ENCODE peak calls at places on chromosomes 7 and 10, in six cellular contexts. One of them, this sample, is unnamed.

GRCh38 chr7:132402751-132403245 is 173.5 kb downstream of the PLXNA4 start:
- DNase-seq in tibial nerve: no peak
- DNase-seq in CD8-positive, alpha-beta T cell: no peak
- DNase-seq in brain microvascular endothelial cell: no peak
- DNase-seq in lower lobe of right lung: no peak
- DNase-seq in foreskin fibroblast: peak
- DNase-seq in this sample: no peak

GRCh38 chr10:69481280-69481679 is 30.0 kb downstream of the TSPAN15 start:
- DNase-seq in tibial nerve: no peak
- DNase-seq in CD8-positive, alpha-beta T cell: no peak
- DNase-seq in brain microvascular endothelial cell: no peak
- DNase-seq in lower lobe of right lung: no peak
- DNase-seq in foreskin fibroblast: no peak
- DNase-seq in this sample: no peak

GRCh38 chr7:154765118-154765517 is 237.8 kb downstream of the PAXIP1 start:
- DNase-seq in tibial nerve: no peak
- DNase-seq in CD8-positive, alpha-beta T cell: no peak
- DNase-seq in brain microvascular endothelial cell: no peak
- DNase-seq in lower lobe of right lung: no peak
- DNase-seq in foreskin fibroblast: no peak
- DNase-seq in this sample: no peak

GRCh38 chr7:81161459-81162075 is 242.7 kb upstream of the SEMA3C start:
- DNase-seq in tibial nerve: no peak
- DNase-seq in CD8-positive, alpha-beta T cell: no peak
- DNase-seq in brain microvascular endothelial cell: peak
- DNase-seq in lower lobe of right lung: no peak
- DNase-seq in foreskin fibroblast: peak
- DNase-seq in this sample: no peak

GRCh38 chr7:16921644-16922257 is 40.0 kb upstream of the AGR3 start:
- DNase-seq in tibial nerve: no peak
- DNase-seq in CD8-positive, alpha-beta T cell: no peak
- DNase-seq in brain microvascular endothelial cell: no peak
- DNase-seq in lower lobe of right lung: no peak
- DNase-seq in foreskin fibroblast: no peak
- DNase-seq in this sample: no peak

GRCh38 chr7:155559519-155560108 is 13.3 kb upstream of the CNPY1 start:
- DNase-seq in tibial nerve: no peak
- DNase-seq in CD8-positive, alpha-beta T cell: no peak
- DNase-seq in brain microvascular endothelial cell: no peak
- DNase-seq in lower lobe of right lung: no peak
- DNase-seq in foreskin fibroblast: no peak
- DNase-seq in this sample: no peak

GRCh38 chr7:49852619-49853462 is 79.4 kb downstream of the VWC2 start:
- DNase-seq in tibial nerve: no peak
- DNase-seq in CD8-positive, alpha-beta T cell: no peak
- DNase-seq in brain microvascular endothelial cell: peak
- DNase-seq in lower lobe of right lung: no peak
- DNase-seq in foreskin fibroblast: peak
- DNase-seq in this sample: peak

GRCh38 chr7:98086231-98086855 is 20.3 kb upstream of the LMTK2 start:
- DNase-seq in tibial nerve: no peak
- DNase-seq in CD8-positive, alpha-beta T cell: no peak
- DNase-seq in brain microvascular endothelial cell: no peak
- DNase-seq in lower lobe of right lung: no peak
- DNase-seq in foreskin fibroblast: no peak
- DNase-seq in this sample: no peak

GRCh38 chr7:65840446-65840845 is 32.4 kb upstream of the VKORC1L1 start:
- DNase-seq in tibial nerve: no peak
- DNase-seq in CD8-positive, alpha-beta T cell: no peak
- DNase-seq in brain microvascular endothelial cell: no peak
- DNase-seq in lower lobe of right lung: no peak
- DNase-seq in foreskin fibroblast: no peak
- DNase-seq in this sample: no peak

GRCh38 chr7:17318146-17318545 is 19.7 kb downstream of the AHR start:
- DNase-seq in tibial nerve: no peak
- DNase-seq in CD8-positive, alpha-beta T cell: no peak
- DNase-seq in brain microvascular endothelial cell: peak
- DNase-seq in lower lobe of right lung: no peak
- DNase-seq in foreskin fibroblast: peak
- DNase-seq in this sample: no peak

GRCh38 chr7:142797799-142798377 is 27.1 kb downstream of the PRSS2 start:
- DNase-seq in tibial nerve: no peak
- DNase-seq in CD8-positive, alpha-beta T cell: no peak
- DNase-seq in brain microvascular endothelial cell: no peak
- DNase-seq in lower lobe of right lung: no peak
- DNase-seq in foreskin fibroblast: peak
- DNase-seq in this sample: peak

GRCh38 chr7:127791790-127792189 is 139.8 kb downstream of the SND1 start:
- DNase-seq in tibial nerve: no peak
- DNase-seq in CD8-positive, alpha-beta T cell: no peak
- DNase-seq in brain microvascular endothelial cell: no peak
- DNase-seq in lower lobe of right lung: no peak
- DNase-seq in foreskin fibroblast: peak
- DNase-seq in this sample: no peak

GRCh38 chr10:33291053-33291592 is 43.3 kb downstream of the NRP1 start:
- DNase-seq in tibial nerve: no peak
- DNase-seq in CD8-positive, alpha-beta T cell: no peak
- DNase-seq in brain microvascular endothelial cell: peak
- DNase-seq in lower lobe of right lung: no peak
- DNase-seq in foreskin fibroblast: peak
- DNase-seq in this sample: no peak

GRCh38 chr10:33190406-33190805 is 144.1 kb downstream of the NRP1 start:
- DNase-seq in tibial nerve: no peak
- DNase-seq in CD8-positive, alpha-beta T cell: no peak
- DNase-seq in brain microvascular endothelial cell: no peak
- DNase-seq in lower lobe of right lung: no peak
- DNase-seq in foreskin fibroblast: no peak
- DNase-seq in this sample: no peak

GRCh38 chr10:102399217-102400021 is 3.9 kb downstream of the NFKB2 start:
- DNase-seq in tibial nerve: peak
- DNase-seq in CD8-positive, alpha-beta T cell: peak
- DNase-seq in brain microvascular endothelial cell: peak
- DNase-seq in lower lobe of right lung: peak
- DNase-seq in foreskin fibroblast: peak
- DNase-seq in this sample: peak

GRCh38 chr7:127927339-127927679 is 103.9 kb downstream of the LRRC4 start:
- DNase-seq in tibial nerve: no peak
- DNase-seq in CD8-positive, alpha-beta T cell: no peak
- DNase-seq in brain microvascular endothelial cell: peak
- DNase-seq in lower lobe of right lung: no peak
- DNase-seq in foreskin fibroblast: peak
- DNase-seq in this sample: no peak

GRCh38 chr7:1054438-1055083 is 10.2 kb downstream of the GPR146 start:
- DNase-seq in tibial nerve: no peak
- DNase-seq in CD8-positive, alpha-beta T cell: no peak
- DNase-seq in brain microvascular endothelial cell: no peak
- DNase-seq in lower lobe of right lung: no peak
- DNase-seq in foreskin fibroblast: no peak
- DNase-seq in this sample: no peak

GRCh38 chr7:28478661-28479060 is 66.3 kb downstream of the CREB5 start:
- DNase-seq in tibial nerve: no peak
- DNase-seq in CD8-positive, alpha-beta T cell: no peak
- DNase-seq in brain microvascular endothelial cell: no peak
- DNase-seq in lower lobe of right lung: no peak
- DNase-seq in foreskin fibroblast: no peak
- DNase-seq in this sample: no peak

GRCh38 chr7:6268909-6269306 is 3.5 kb downstream of the CYTH3 start:
- DNase-seq in tibial nerve: no peak
- DNase-seq in CD8-positive, alpha-beta T cell: no peak
- DNase-seq in brain microvascular endothelial cell: no peak
- DNase-seq in lower lobe of right lung: no peak
- DNase-seq in foreskin fibroblast: no peak
- DNase-seq in this sample: no peak

GRCh38 chr7:44236333-44236728 is 35.6 kb downstream of the YKT6 start:
- DNase-seq in tibial nerve: no peak
- DNase-seq in CD8-positive, alpha-beta T cell: no peak
- DNase-seq in brain microvascular endothelial cell: no peak
- DNase-seq in lower lobe of right lung: no peak
- DNase-seq in foreskin fibroblast: peak
- DNase-seq in this sample: no peak
- TF ChIP-seq CTCF in tibial nerve: no peak
- TF ChIP-seq CTCF in CD8-positive, alpha-beta T cell: no peak
- TF ChIP-seq CTCF in brain microvascular endothelial cell: peak
- TF ChIP-seq CTCF in lower lobe of right lung: no peak
- TF ChIP-seq CTCF in foreskin fibroblast: no peak
- TF ChIP-seq CTCF in this sample: no peak

GRCh38 chr10:61304751-61305150 is 148.4 kb downstream of the TMEM26 start:
- DNase-seq in tibial nerve: no peak
- DNase-seq in CD8-positive, alpha-beta T cell: no peak
- DNase-seq in brain microvascular endothelial cell: peak
- DNase-seq in lower lobe of right lung: no peak
- DNase-seq in foreskin fibroblast: peak
- DNase-seq in this sample: no peak

GRCh38 chr10:61299156-61299555 is 154.0 kb downstream of the TMEM26 start:
- DNase-seq in tibial nerve: no peak
- DNase-seq in CD8-positive, alpha-beta T cell: no peak
- DNase-seq in brain microvascular endothelial cell: no peak
- DNase-seq in lower lobe of right lung: no peak
- DNase-seq in foreskin fibroblast: no peak
- DNase-seq in this sample: no peak

GRCh38 chr10:61298194-61298593 is 155.0 kb downstream of the TMEM26 start:
- DNase-seq in tibial nerve: no peak
- DNase-seq in CD8-positive, alpha-beta T cell: no peak
- DNase-seq in brain microvascular endothelial cell: no peak
- DNase-seq in lower lobe of right lung: no peak
- DNase-seq in foreskin fibroblast: no peak
- DNase-seq in this sample: no peak

GRCh38 chr10:61302124-61302523 is 151.1 kb downstream of the TMEM26 start:
- DNase-seq in tibial nerve: no peak
- DNase-seq in CD8-positive, alpha-beta T cell: no peak
- DNase-seq in brain microvascular endothelial cell: no peak
- DNase-seq in lower lobe of right lung: no peak
- DNase-seq in foreskin fibroblast: peak
- DNase-seq in this sample: no peak

DNA sequence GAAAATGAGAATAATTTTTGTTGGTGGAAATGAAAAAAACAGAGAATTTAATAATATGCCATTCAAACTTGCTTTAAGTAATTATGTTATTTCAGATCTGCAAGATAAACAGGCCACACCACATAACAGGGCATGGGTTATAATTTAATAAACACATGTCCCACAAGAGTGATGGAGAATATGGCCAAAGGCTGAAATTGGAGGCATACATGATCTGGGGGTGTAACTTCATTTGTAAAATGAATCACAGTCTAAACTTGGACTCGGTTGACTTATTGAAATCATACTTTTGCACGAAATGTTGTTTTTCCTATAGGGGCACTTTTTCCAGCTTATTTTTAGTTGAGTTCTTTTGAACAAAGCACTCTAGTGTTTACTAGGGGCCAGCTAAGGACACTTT is 151.6 kb downstream of the TMEM26 start:
- DNase-seq in tibial nerve: no peak
- DNase-seq in CD8-positive, alpha-beta T cell: no peak
- DNase-seq in brain microvascular endothelial cell: no peak
- DNase-seq in lower lobe of right lung: no peak
- DNase-seq in foreskin fibroblast: peak
- DNase-seq in this sample: no peak
- TF ChIP-seq CTCF in tibial nerve: no peak
- TF ChIP-seq CTCF in CD8-positive, alpha-beta T cell: no peak
- TF ChIP-seq CTCF in brain microvascular endothelial cell: no peak
- TF ChIP-seq CTCF in lower lobe of right lung: no peak
- TF ChIP-seq CTCF in foreskin fibroblast: no peak
- TF ChIP-seq CTCF in this sample: no peak

GRCh38 chr10:44465430-44466115 is 80.7 kb upstream of the CXCL12 start:
- DNase-seq in tibial nerve: no peak
- DNase-seq in CD8-positive, alpha-beta T cell: no peak
- DNase-seq in brain microvascular endothelial cell: no peak
- DNase-seq in lower lobe of right lung: no peak
- DNase-seq in foreskin fibroblast: no peak
- DNase-seq in this sample: no peak

GRCh38 chr10:44462338-44462914 is 77.5 kb upstream of the CXCL12 start:
- DNase-seq in tibial nerve: no peak
- DNase-seq in CD8-positive, alpha-beta T cell: no peak
- DNase-seq in brain microvascular endothelial cell: no peak
- DNase-seq in lower lobe of right lung: no peak
- DNase-seq in foreskin fibroblast: no peak
- DNase-seq in this sample: no peak

GRCh38 chr10:44463511-44464121 is 78.7 kb upstream of the CXCL12 start:
- DNase-seq in tibial nerve: no peak
- DNase-seq in CD8-positive, alpha-beta T cell: no peak
- DNase-seq in brain microvascular endothelial cell: no peak
- DNase-seq in lower lobe of right lung: no peak
- DNase-seq in foreskin fibroblast: peak
- DNase-seq in this sample: no peak

GRCh38 chr10:44466236-44466635 is 81.3 kb upstream of the CXCL12 start:
- DNase-seq in tibial nerve: no peak
- DNase-seq in CD8-positive, alpha-beta T cell: no peak
- DNase-seq in brain microvascular endothelial cell: peak
- DNase-seq in lower lobe of right lung: no peak
- DNase-seq in foreskin fibroblast: no peak
- DNase-seq in this sample: no peak

DNA sequence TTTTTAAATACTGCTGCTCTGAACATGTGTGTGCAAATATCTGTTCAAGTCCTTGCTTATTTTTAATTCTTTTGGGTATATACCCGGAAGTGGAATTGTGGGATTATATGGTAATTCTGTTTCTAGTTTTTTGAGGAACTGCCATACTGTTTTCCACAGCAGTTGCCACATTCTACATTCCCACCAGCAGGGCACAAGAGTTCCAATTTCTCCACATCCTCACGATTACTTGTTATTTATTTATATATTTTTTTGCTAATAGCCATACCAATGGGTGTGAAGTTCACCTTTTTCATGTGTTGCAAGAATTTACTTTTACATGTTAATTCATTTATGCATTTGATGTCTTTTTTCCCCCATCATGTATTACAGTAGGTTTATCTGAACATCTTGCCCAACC is 79.6 kb upstream of the CXCL12 start:
- DNase-seq in tibial nerve: no peak
- DNase-seq in CD8-positive, alpha-beta T cell: no peak
- DNase-seq in brain microvascular endothelial cell: no peak
- DNase-seq in lower lobe of right lung: no peak
- DNase-seq in foreskin fibroblast: no peak
- DNase-seq in this sample: no peak
- TF ChIP-seq CTCF in tibial nerve: no peak
- TF ChIP-seq CTCF in CD8-positive, alpha-beta T cell: no peak
- TF ChIP-seq CTCF in brain microvascular endothelial cell: no peak
- TF ChIP-seq CTCF in lower lobe of right lung: no peak
- TF ChIP-seq CTCF in foreskin fibroblast: no peak
- TF ChIP-seq CTCF in this sample: no peak

GRCh38 chr7:106895246-106895864 is 30.3 kb downstream of the PIK3CG start:
- DNase-seq in tibial nerve: no peak
- DNase-seq in CD8-positive, alpha-beta T cell: no peak
- DNase-seq in brain microvascular endothelial cell: no peak
- DNase-seq in lower lobe of right lung: no peak
- DNase-seq in foreskin fibroblast: no peak
- DNase-seq in this sample: no peak

GRCh38 chr7:106890952-106891351 is 25.9 kb downstream of the PIK3CG start:
- DNase-seq in tibial nerve: no peak
- DNase-seq in CD8-positive, alpha-beta T cell: no peak
- DNase-seq in brain microvascular endothelial cell: no peak
- DNase-seq in lower lobe of right lung: no peak
- DNase-seq in foreskin fibroblast: no peak
- DNase-seq in this sample: no peak

GRCh38 chr7:106888204-106888603 is 23.1 kb downstream of the PIK3CG start:
- DNase-seq in tibial nerve: no peak
- DNase-seq in CD8-positive, alpha-beta T cell: no peak
- DNase-seq in brain microvascular endothelial cell: no peak
- DNase-seq in lower lobe of right lung: no peak
- DNase-seq in foreskin fibroblast: no peak
- DNase-seq in this sample: no peak

GRCh38 chr7:106893591-106893990 is 28.5 kb downstream of the PIK3CG start:
- DNase-seq in tibial nerve: no peak
- DNase-seq in CD8-positive, alpha-beta T cell: no peak
- DNase-seq in brain microvascular endothelial cell: no peak
- DNase-seq in lower lobe of right lung: no peak
- DNase-seq in foreskin fibroblast: peak
- DNase-seq in this sample: no peak

GRCh38 chr7:106891545-106892410 is 26.7 kb downstream of the PIK3CG start:
- DNase-seq in tibial nerve: no peak
- DNase-seq in CD8-positive, alpha-beta T cell: no peak
- DNase-seq in brain microvascular endothelial cell: no peak
- DNase-seq in lower lobe of right lung: no peak
- DNase-seq in foreskin fibroblast: no peak
- DNase-seq in this sample: no peak
- TF ChIP-seq CTCF in tibial nerve: no peak
- TF ChIP-seq CTCF in CD8-positive, alpha-beta T cell: no peak
- TF ChIP-seq CTCF in brain microvascular endothelial cell: peak
- TF ChIP-seq CTCF in lower lobe of right lung: no peak
- TF ChIP-seq CTCF in foreskin fibroblast: no peak
- TF ChIP-seq CTCF in this sample: peak